ENCODE peak calls at places on chromosomes 2 and 18, in five cellular contexts. W is K562, V is transverse colon, B is tibial artery, R is IMR-90. U is an unnamed sample.

GRCh38 chr2:214069254-214069653 is 341.6 kb upstream of the VWC2L start:
- DNase-seq in W (no peak), V (no peak), B (peak; percentile 20), R (peak; percentile 93), U (no peak)

GRCh38 chr2:239308696-239309397 is 92.0 kb downstream of the HDAC4 start:
- DNase-seq in W (no peak), V (peak; percentile 29), B (peak; percentile 54), R (peak; percentile 80), U (peak; percentile 71)

GRCh38 chr18:21672868-21673267 is 31.7 kb downstream of the ABHD3 start:
- DNase-seq in W (no peak), V (peak; percentile 45), B (no peak), R (peak; percentile 76), U (no peak)

GRCh38 chr2:149125031-149125725 is 86.7 kb downstream of the LYPD6B start:
- DNase-seq in W (no peak), V (peak; percentile 52), B (no peak), R (no peak), U (no peak)

GRCh38 chr2:72863046-72863445 is 24.2 kb upstream of the SPR start:
- DNase-seq in W (no peak), V (no peak), B (no peak), R (no peak), U (no peak)

GRCh38 chr2:227813229-227813561 is 447 bp upstream of the CCL20 start:
- DNase-seq in W (no peak), V (no peak), B (no peak), R (no peak), U (no peak)

GRCh38 chr18:23453657-23454011 is 547 bp downstream of the RIOK3 start:
- DNase-seq in W (no peak), V (no peak), B (no peak), R (peak; percentile 69), U (no peak)

GRCh38 chr2:53520630-53520940 is 247.0 kb upstream of the CHAC2 start:
- DNase-seq in W (no peak), V (no peak), B (no peak), R (no peak), U (no peak)

GRCh38 chr18:59898093-59898492 is 1.7 kb upstream of the PMAIP1 start:
- DNase-seq in W (no peak), V (no peak), B (no peak), R (no peak), U (no peak)

GRCh38 chr2:240095556-240096523 is 40.3 kb downstream of the COPS9 start:
- DNase-seq in W (no peak), V (no peak), B (no peak), R (no peak), U (no peak)

GRCh38 chr2:146128216-146128615 is 1608.3 kb upstream of the ZEB2 start:
- DNase-seq in W (no peak), V (no peak), B (no peak), R (no peak), U (no peak)

GRCh38 chr2:162919111-162919510 is 80.5 kb upstream of the KCNH7 start:
- DNase-seq in W (no peak), V (no peak), B (no peak), R (no peak), U (no peak)

GRCh38 chr18:67771271-67771670 is 254.8 kb upstream of the DSEL start:
- DNase-seq in W (no peak), V (no peak), B (no peak), R (peak; percentile 87), U (no peak)

GRCh38 chr18:59718108-59719057 is 21.2 kb upstream of the CCBE1 start:
- DNase-seq in W (no peak), V (no peak), B (no peak), R (peak; percentile 95), U (no peak)

GRCh38 chr18:46452820-46453219 is 204.2 kb downstream of the LOXHD1 start:
- DNase-seq in W (no peak), V (no peak), B (no peak), R (peak; percentile 22), U (no peak)

GRCh38 chr18:55420665-55420964 is 167.4 kb downstream of the TCF4 start:
- DNase-seq in W (no peak), V (no peak), B (no peak), R (no peak), U (no peak)

GRCh38 chr18:55420977-55421611 is 166.9 kb downstream of the TCF4 start:
- DNase-seq in W (no peak), V (no peak), B (no peak), R (no peak), U (no peak)

GRCh38 chr18:55419132-55419938 is 168.7 kb downstream of the TCF4 start:
- DNase-seq in W (no peak), V (no peak), B (no peak), R (peak; percentile 54), U (no peak)

GRCh38 chr18:55418439-55418838 is 169.6 kb downstream of the TCF4 start:
- DNase-seq in W (no peak), V (no peak), B (no peak), R (no peak), U (no peak)

DNA sequence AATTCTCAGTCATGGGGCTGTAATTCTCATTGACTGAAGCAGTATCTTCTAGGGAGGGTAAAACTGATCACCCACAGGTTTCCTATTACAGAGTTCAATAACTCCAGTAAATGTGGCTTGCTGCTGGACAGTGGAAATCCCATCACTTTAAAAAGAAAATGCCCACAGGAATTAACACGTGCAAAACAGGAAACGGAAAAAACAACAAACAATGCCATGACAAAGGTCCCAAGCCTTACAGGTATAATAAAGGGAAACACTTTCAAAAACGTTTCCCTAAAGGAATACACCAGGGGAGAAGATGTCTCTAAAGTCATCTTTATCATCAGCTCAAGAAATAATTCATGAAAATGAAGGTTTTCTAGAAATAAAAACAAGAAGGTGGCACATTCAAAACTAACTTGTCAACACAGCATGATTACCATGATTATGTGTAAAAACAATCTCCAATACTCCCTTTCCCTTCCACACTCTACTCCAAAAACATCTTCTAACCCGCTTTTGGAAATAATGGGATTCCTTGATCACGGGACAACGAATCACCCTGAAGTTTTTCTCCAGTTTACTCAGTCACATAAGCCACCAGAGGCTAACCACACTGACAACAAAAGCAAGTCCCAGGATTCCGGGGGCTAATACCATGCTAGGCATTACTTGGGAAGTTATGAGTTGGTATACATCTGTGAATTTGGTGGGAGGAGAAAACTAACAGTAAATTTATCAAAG is 167.9 kb downstream of the TCF4 start:
- DNase-seq in W (no peak), V (no peak), B (no peak), R (no peak), U (no peak)
- H3K4me3 ChIP-seq in W (no peak overlapping the region), V (peak overlapping the region; percentile 30), B (no peak overlapping the region), R (peak overlapping the region; percentile 28), U (peak overlapping the region; percentile 49)

GRCh38 chr2:7670905-7671304 is 753.7 kb downstream of the RNF144A start:
- DNase-seq in W (no peak), V (no peak), B (no peak), R (no peak), U (no peak)

GRCh38 chr2:7671312-7671711 is 754.1 kb downstream of the RNF144A start:
- DNase-seq in W (no peak), V (no peak), B (peak; percentile 68), R (no peak), U (no peak)

GRCh38 chr2:7661532-7661931 is 744.3 kb downstream of the RNF144A start:
- DNase-seq in W (no peak), V (no peak), B (no peak), R (no peak), U (no peak)

GRCh38 chr2:7667260-7667757 is 750.1 kb downstream of the RNF144A start:
- DNase-seq in W (no peak), V (no peak), B (no peak), R (no peak), U (no peak)

GRCh38 chr2:7666561-7667259 is 749.5 kb downstream of the RNF144A start:
- DNase-seq in W (no peak), V (no peak), B (no peak), R (no peak), U (no peak)
- H3K27ac ChIP-seq in W (no peak overlapping the region), V (no peak overlapping the region), B (no peak overlapping the region), R (no peak overlapping the region), U (no peak overlapping the region)

DNA sequence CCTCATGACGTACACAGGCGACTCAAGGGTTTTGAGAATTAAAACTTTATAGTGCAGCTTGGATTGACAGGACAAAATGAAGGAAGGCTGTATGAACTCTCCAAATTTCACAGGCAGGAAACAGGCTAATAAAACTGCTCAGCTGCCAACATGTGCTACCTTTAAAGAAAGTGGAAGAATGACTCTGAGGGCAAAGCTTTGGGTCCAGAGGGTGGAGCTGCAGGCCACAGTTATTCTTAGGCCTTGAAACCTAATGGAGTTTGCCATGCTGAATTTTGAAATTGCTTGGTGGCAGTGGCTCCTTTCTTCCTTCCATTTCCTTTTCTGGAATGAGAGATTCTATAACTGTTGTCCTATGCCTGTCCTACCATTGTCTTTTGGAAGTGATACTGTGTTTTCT is 34.8 kb downstream of the HAT1 start:
- DNase-seq in W (no peak), V (no peak), B (no peak), R (no peak), U (no peak)
- TF ChIP-seq CTCF in W (peak; percentile 28), V (no peak), B (no peak), R (no peak), U (no peak)

DNA sequence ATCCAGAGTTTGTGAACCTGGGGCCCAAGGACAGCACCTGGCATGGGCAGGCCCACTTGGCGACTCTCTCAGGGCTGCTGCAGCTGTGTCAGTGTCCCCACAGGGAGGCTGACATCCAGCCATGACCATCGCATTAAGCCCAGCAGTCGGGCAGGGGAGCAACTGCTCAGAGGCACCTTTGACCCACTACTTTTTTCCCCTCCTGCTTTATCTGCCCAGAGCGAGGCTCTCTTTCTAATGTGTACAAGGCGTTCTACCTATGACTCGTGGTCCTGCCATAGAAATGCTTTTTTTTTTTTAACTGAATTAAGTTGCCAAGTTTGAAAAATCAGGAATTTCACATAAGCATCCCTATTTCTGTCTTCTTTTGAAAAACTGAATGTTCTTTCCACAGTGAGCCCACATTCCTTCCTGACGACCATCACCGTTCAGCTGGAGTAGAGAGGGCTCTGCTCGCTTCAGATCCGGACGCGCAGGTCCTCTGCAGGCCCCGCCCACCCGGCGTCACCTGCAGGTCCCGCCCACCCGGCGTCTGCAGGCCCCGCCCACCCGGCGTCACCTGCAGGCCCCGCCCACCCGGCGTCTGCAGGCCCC is 403 bp upstream of the CLUL1 start:
- DNase-seq in W (peak; percentile 90), V (no peak), B (no peak), R (no peak), U (no peak)
- H3K4me3 ChIP-seq in W (peak overlapping the region; percentile 25), V (peak overlapping the region; percentile 35), B (peak overlapping the region; percentile 28), R (no peak overlapping the region), U (peak overlapping the region; percentile 42)

GRCh38 chr2:12452211-12452610 is 264.5 kb upstream of the TRIB2 start:
- DNase-seq in W (no peak), V (no peak), B (no peak), R (peak; percentile 96), U (no peak)
- H3K27ac ChIP-seq in W (peak overlapping the region; percentile 64), V (peak overlapping the region; percentile 57), B (no peak overlapping the region), R (peak overlapping the region; percentile 100), U (no peak overlapping the region)